ENCODE peak calls at places on chromosomes 2 and 18, in seven cellular contexts. Y, S, E, A, K, O and I are unnamed samples.

GRCh38 chr2:35708411-35708810 is 647.2 kb upstream of the CRIM1 start:
- DNase-seq in A (no peak), E (no peak), O (no peak), S (no peak), K (no peak), Y (no peak), I (no peak)

GRCh38 chr2:43802135-43802534 is 28.3 kb downstream of the DYNC2LI1 start:
- DNase-seq in K (no peak), A (no peak), E (no peak), O (no peak), Y (no peak), S (no peak), I (no peak)

GRCh38 chr2:160169401-160169918 is 30.6 kb downstream of the ITGB6 start:
- DNase-seq in K (no peak), S (no peak), A (no peak), O (no peak), E (no peak), Y (no peak), I (peak)

GRCh38 chr2:42554392-42554791 is 14.0 kb upstream of the MTA3 start:
- DNase-seq in Y (no peak), K (no peak), S (no peak), E (no peak), O (no peak), A (no peak), I (no peak)

GRCh38 chr2:127231130-127231865 is 11.2 kb upstream of the CYP27C1 start:
- DNase-seq in Y (no peak), A (no peak), O (no peak), S (no peak), K (no peak), E (no peak), I (no peak)

GRCh38 chr2:169462896-169463695 is 16.2 kb upstream of the BBS5 start:
- DNase-seq in A (no peak), O (no peak), K (no peak), Y (no peak), E (no peak), S (no peak), I (no peak)

GRCh38 chr2:127233710-127234109 is 13.6 kb upstream of the CYP27C1 start:
- DNase-seq in O (no peak), A (no peak), K (no peak), E (no peak), Y (no peak), S (no peak), I (no peak)

GRCh38 chr2:16684676-16685339 is 19.2 kb upstream of the CYRIA start:
- DNase-seq in E (no peak), S (no peak), A (no peak), O (no peak), K (no peak), Y (no peak), I (no peak)

GRCh38 chr18:23243178-23243577 is 107.9 kb downstream of the CABLES1 start:
- DNase-seq in O (no peak), A (peak), K (no peak), Y (no peak), E (no peak), S (no peak), I (peak)

GRCh38 chr2:195575879-195576391 is 81.1 kb upstream of the SLC39A10 start:
- DNase-seq in A (peak), K (no peak), S (peak), O (no peak), E (no peak), Y (no peak), I (no peak)

GRCh38 chr2:37156071-37156856 is 516 bp downstream of the EIF2AK2 start:
- DNase-seq in K (peak), O (peak), S (peak), Y (no peak), A (no peak), E (peak), I (peak)